ENCODE peak calls at places on chromosomes 5 and 9, in six cellular contexts. W is GM12865, H is adipocyte, X is endothelial cell, K is T-helper 1 cell, F is AG20443. R is an unnamed sample.

GRCh38 chr5:103286622-103287021 is 28.1 kb downstream of the MACIR start:
- DNase-seq in K (no peak), W (no peak), X (no peak), H (no peak), F (no peak), R (no peak)

GRCh38 chr5:43314724-43315123 is 1.5 kb upstream of the HMGCS1 start:
- DNase-seq in X (no peak), K (no peak), W (no peak), F (no peak), H (no peak), R (no peak)

GRCh38 chr5:129768715-129769114 is 20.8 kb downstream of the MINAR2 start:
- DNase-seq in K (no peak), W (no peak), X (no peak), H (no peak), F (no peak), R (no peak)

GRCh38 chr5:172692981-172693380 is 51.9 kb downstream of the NEURL1B start:
- DNase-seq in W (no peak), H (peak), K (no peak), X (no peak), F (no peak), R (no peak)

GRCh38 chr5:80254767-80255424 is 952 bp downstream of the SERINC5 start:
- DNase-seq in F (peak), K (peak), H (peak), X (no peak), W (peak), R (peak)

GRCh38 chr5:60541980-60542379 is 158.0 kb downstream of the DEPDC1B start:
- DNase-seq in W (peak), K (no peak), F (peak), X (no peak), H (peak), R (peak)

GRCh38 chr9:131386258-131386657 is 7.6 kb upstream of the PRRC2B start:
- DNase-seq in X (no peak), W (no peak), H (no peak), F (no peak), K (no peak), R (peak)

GRCh38 chr5:30505014-30505886 is 688.2 kb upstream of the CDH6 start:
- DNase-seq in W (no peak), K (no peak), F (no peak), X (no peak), H (no peak), R (no peak)

GRCh38 chr5:78335976-78336375 is 24.4 kb upstream of the SCAMP1 start:
- DNase-seq in X (no peak), F (no peak), W (no peak), K (no peak), H (no peak), R (no peak)

GRCh38 chr9:27090231-27090630 is 18.8 kb upstream of the TEK start:
- DNase-seq in X (no peak), H (peak), K (no peak), F (no peak), W (no peak), R (no peak)

GRCh38 chr5:23012842-23013241 is 159.7 kb upstream of the CDH12 start:
- DNase-seq in W (no peak), X (no peak), F (no peak), K (no peak), H (no peak), R (no peak)

GRCh38 chr5:36301858-36302603 is at the start of gene RANBP3L:
- DNase-seq in F (no peak), W (peak), K (no peak), X (no peak), H (peak), R (no peak)

GRCh38 chr5:127060470-127060985 is 12.8 kb downstream of the C5orf63 start:
- DNase-seq in H (no peak), W (no peak), F (peak), K (no peak), X (no peak), R (no peak)